ENCODE peak calls at places on chromosomes 16 and 17, in nine cellular contexts. One of them, this sample, is unnamed.

GRCh38 chr17:57924677-57925076 is 30.5 kb downstream of the CUEDC1 start:
- DNase-seq in heart right ventricle: peak
- DNase-seq in neural progenitor cell: no peak
- DNase-seq in MM.1S: no peak
- DNase-seq in psoas muscle: peak
- DNase-seq in Peyer's patch: no peak
- DNase-seq in fibroblast of lung: no peak
- DNase-seq in PC-9: no peak
- DNase-seq in cardiac muscle cell: no peak
- DNase-seq in this sample: no peak

GRCh38 chr16:88292007-88292940 is 90.5 kb upstream of the ZNF469 start:
- DNase-seq in neural progenitor cell: no peak
- DNase-seq in MM.1S: no peak
- DNase-seq in cardiac muscle cell: no peak
- DNase-seq in fibroblast of lung: peak
- DNase-seq in psoas muscle: peak
- DNase-seq in PC-9: no peak
- DNase-seq in heart right ventricle: no peak
- DNase-seq in Peyer's patch: peak
- DNase-seq in this sample: no peak

GRCh38 chr16:79127768-79128167 is 472.8 kb downstream of the MAF start:
- DNase-seq in heart right ventricle: no peak
- DNase-seq in MM.1S: no peak
- DNase-seq in psoas muscle: no peak
- DNase-seq in fibroblast of lung: no peak
- DNase-seq in cardiac muscle cell: no peak
- DNase-seq in neural progenitor cell: no peak
- DNase-seq in Peyer's patch: no peak
- DNase-seq in PC-9: no peak
- DNase-seq in this sample: no peak

GRCh38 chr16:71852146-71852545 is 6.4 kb downstream of the ATXN1L start:
- DNase-seq in Peyer's patch: no peak
- DNase-seq in psoas muscle: no peak
- DNase-seq in cardiac muscle cell: no peak
- DNase-seq in PC-9: no peak
- DNase-seq in neural progenitor cell: no peak
- DNase-seq in MM.1S: no peak
- DNase-seq in fibroblast of lung: no peak
- DNase-seq in heart right ventricle: no peak
- DNase-seq in this sample: no peak

GRCh38 chr17:42342242-42343008 is 45.8 kb downstream of the STAT3 start:
- DNase-seq in psoas muscle: no peak
- DNase-seq in heart right ventricle: no peak
- DNase-seq in neural progenitor cell: no peak
- DNase-seq in Peyer's patch: no peak
- DNase-seq in PC-9: no peak
- DNase-seq in MM.1S: no peak
- DNase-seq in cardiac muscle cell: no peak
- DNase-seq in fibroblast of lung: peak
- DNase-seq in this sample: no peak

GRCh38 chr17:58693208-58693607 is 806 bp downstream of the RAD51C start:
- DNase-seq in Peyer's patch: no peak
- DNase-seq in neural progenitor cell: no peak
- DNase-seq in MM.1S: no peak
- DNase-seq in heart right ventricle: no peak
- DNase-seq in psoas muscle: no peak
- DNase-seq in PC-9: no peak
- DNase-seq in cardiac muscle cell: no peak
- DNase-seq in fibroblast of lung: no peak
- DNase-seq in this sample: no peak

GRCh38 chr16:73095885-73096341 is 48.0 kb upstream of the ZFHX3 start:
- DNase-seq in PC-9: no peak
- DNase-seq in cardiac muscle cell: peak
- DNase-seq in Peyer's patch: no peak
- DNase-seq in fibroblast of lung: no peak
- DNase-seq in neural progenitor cell: no peak
- DNase-seq in psoas muscle: no peak
- DNase-seq in MM.1S: no peak
- DNase-seq in heart right ventricle: no peak
- DNase-seq in this sample: no peak

GRCh38 chr17:45403906-45404490 is 28.7 kb downstream of the ARHGAP27 start:
- DNase-seq in Peyer's patch: peak
- DNase-seq in neural progenitor cell: no peak
- DNase-seq in fibroblast of lung: no peak
- DNase-seq in PC-9: no peak
- DNase-seq in heart right ventricle: no peak
- DNase-seq in cardiac muscle cell: no peak
- DNase-seq in psoas muscle: no peak
- DNase-seq in MM.1S: no peak
- DNase-seq in this sample: no peak

GRCh38 chr16:79662122-79662521 is 61.6 kb upstream of the MAF start:
- DNase-seq in PC-9: no peak
- DNase-seq in neural progenitor cell: no peak
- DNase-seq in cardiac muscle cell: no peak
- DNase-seq in MM.1S: no peak
- DNase-seq in fibroblast of lung: no peak
- DNase-seq in Peyer's patch: no peak
- DNase-seq in heart right ventricle: no peak
- DNase-seq in psoas muscle: no peak
- DNase-seq in this sample: no peak

GRCh38 chr17:7216242-7217112 is 3.2 kb downstream of the DLG4 start:
- DNase-seq in neural progenitor cell: no peak
- DNase-seq in psoas muscle: no peak
- DNase-seq in Peyer's patch: no peak
- DNase-seq in cardiac muscle cell: no peak
- DNase-seq in heart right ventricle: no peak
- DNase-seq in PC-9: no peak
- DNase-seq in MM.1S: no peak
- DNase-seq in fibroblast of lung: no peak
- DNase-seq in this sample: no peak

GRCh38 chr17:32870969-32871368 is 6.0 kb downstream of the MYO1D start:
- DNase-seq in neural progenitor cell: no peak
- DNase-seq in cardiac muscle cell: no peak
- DNase-seq in psoas muscle: peak
- DNase-seq in heart right ventricle: no peak
- DNase-seq in PC-9: no peak
- DNase-seq in fibroblast of lung: no peak
- DNase-seq in Peyer's patch: no peak
- DNase-seq in MM.1S: no peak
- DNase-seq in this sample: no peak

GRCh38 chr16:14013571-14014283 is 57.4 kb upstream of the MRTFB start:
- DNase-seq in MM.1S: no peak
- DNase-seq in heart right ventricle: peak
- DNase-seq in Peyer's patch: no peak
- DNase-seq in neural progenitor cell: no peak
- DNase-seq in cardiac muscle cell: peak
- DNase-seq in PC-9: peak
- DNase-seq in fibroblast of lung: peak
- DNase-seq in psoas muscle: peak
- DNase-seq in this sample: peak

GRCh38 chr16:89556750-89557149 is 3.7 kb upstream of the RPL13 start:
- DNase-seq in cardiac muscle cell: no peak
- DNase-seq in heart right ventricle: no peak
- DNase-seq in MM.1S: no peak
- DNase-seq in PC-9: no peak
- DNase-seq in Peyer's patch: no peak
- DNase-seq in fibroblast of lung: peak
- DNase-seq in neural progenitor cell: no peak
- DNase-seq in psoas muscle: no peak
- DNase-seq in this sample: no peak

GRCh38 chr16:80122155-80122554 is 418.6 kb upstream of the DYNLRB2 start:
- DNase-seq in psoas muscle: no peak
- DNase-seq in MM.1S: no peak
- DNase-seq in neural progenitor cell: no peak
- DNase-seq in Peyer's patch: no peak
- DNase-seq in fibroblast of lung: peak
- DNase-seq in PC-9: no peak
- DNase-seq in heart right ventricle: peak
- DNase-seq in cardiac muscle cell: peak
- DNase-seq in this sample: peak

GRCh38 chr17:2397247-2398171 is 3.4 kb downstream of the MNT start:
- DNase-seq in fibroblast of lung: no peak
- DNase-seq in heart right ventricle: no peak
- DNase-seq in neural progenitor cell: no peak
- DNase-seq in MM.1S: no peak
- DNase-seq in Peyer's patch: no peak
- DNase-seq in cardiac muscle cell: no peak
- DNase-seq in psoas muscle: no peak
- DNase-seq in PC-9: no peak
- DNase-seq in this sample: no peak

GRCh38 chr17:2395258-2396170 is 5.3 kb downstream of the MNT start:
- DNase-seq in fibroblast of lung: peak
- DNase-seq in MM.1S: no peak
- DNase-seq in Peyer's patch: no peak
- DNase-seq in heart right ventricle: no peak
- DNase-seq in neural progenitor cell: no peak
- DNase-seq in cardiac muscle cell: peak
- DNase-seq in PC-9: no peak
- DNase-seq in psoas muscle: peak
- DNase-seq in this sample: no peak

GRCh38 chr17:2396568-2397246 is 4.2 kb downstream of the MNT start:
- DNase-seq in psoas muscle: peak
- DNase-seq in neural progenitor cell: peak
- DNase-seq in Peyer's patch: peak
- DNase-seq in fibroblast of lung: peak
- DNase-seq in PC-9: peak
- DNase-seq in heart right ventricle: peak
- DNase-seq in cardiac muscle cell: peak
- DNase-seq in MM.1S: peak
- DNase-seq in this sample: peak

GRCh38 chr17:2394775-2395191 is 6.1 kb downstream of the MNT start:
- DNase-seq in cardiac muscle cell: no peak
- DNase-seq in PC-9: no peak
- DNase-seq in psoas muscle: peak
- DNase-seq in fibroblast of lung: no peak
- DNase-seq in Peyer's patch: no peak
- DNase-seq in heart right ventricle: no peak
- DNase-seq in neural progenitor cell: no peak
- DNase-seq in MM.1S: no peak
- DNase-seq in this sample: no peak

GRCh38 chr17:2396192-2396567 is 4.7 kb downstream of the MNT start:
- DNase-seq in fibroblast of lung: no peak
- DNase-seq in cardiac muscle cell: no peak
- DNase-seq in MM.1S: no peak
- DNase-seq in heart right ventricle: no peak
- DNase-seq in neural progenitor cell: no peak
- DNase-seq in Peyer's patch: no peak
- DNase-seq in PC-9: no peak
- DNase-seq in psoas muscle: no peak
- DNase-seq in this sample: no peak
- TF ChIP-seq CTCF in fibroblast of lung: no peak
- TF ChIP-seq CTCF in cardiac muscle cell: no peak
- TF ChIP-seq CTCF in MM.1S: no peak
- TF ChIP-seq CTCF in heart right ventricle: no peak
- TF ChIP-seq CTCF in neural progenitor cell: no peak
- TF ChIP-seq CTCF in Peyer's patch: no peak
- TF ChIP-seq CTCF in PC-9: no peak
- TF ChIP-seq CTCF in psoas muscle: no peak
- TF ChIP-seq CTCF in this sample: no peak

GRCh38 chr16:85090873-85091521 is 21.3 kb downstream of the CIBAR2 start:
- DNase-seq in PC-9: no peak
- DNase-seq in MM.1S: no peak
- DNase-seq in psoas muscle: no peak
- DNase-seq in neural progenitor cell: no peak
- DNase-seq in Peyer's patch: peak
- DNase-seq in fibroblast of lung: no peak
- DNase-seq in heart right ventricle: no peak
- DNase-seq in cardiac muscle cell: no peak
- DNase-seq in this sample: no peak

GRCh38 chr16:85090166-85090565 is 22.1 kb downstream of the CIBAR2 start:
- DNase-seq in cardiac muscle cell: no peak
- DNase-seq in psoas muscle: no peak
- DNase-seq in Peyer's patch: no peak
- DNase-seq in fibroblast of lung: peak
- DNase-seq in PC-9: no peak
- DNase-seq in neural progenitor cell: no peak
- DNase-seq in heart right ventricle: no peak
- DNase-seq in MM.1S: no peak
- DNase-seq in this sample: no peak

GRCh38 chr16:85092851-85093250 is 19.4 kb downstream of the CIBAR2 start:
- DNase-seq in MM.1S: no peak
- DNase-seq in Peyer's patch: no peak
- DNase-seq in heart right ventricle: no peak
- DNase-seq in psoas muscle: no peak
- DNase-seq in neural progenitor cell: no peak
- DNase-seq in PC-9: no peak
- DNase-seq in fibroblast of lung: no peak
- DNase-seq in cardiac muscle cell: no peak
- DNase-seq in this sample: no peak

GRCh38 chr16:85092309-85092708 is 20.0 kb downstream of the CIBAR2 start:
- DNase-seq in MM.1S: no peak
- DNase-seq in Peyer's patch: no peak
- DNase-seq in neural progenitor cell: no peak
- DNase-seq in psoas muscle: no peak
- DNase-seq in cardiac muscle cell: no peak
- DNase-seq in heart right ventricle: no peak
- DNase-seq in PC-9: no peak
- DNase-seq in fibroblast of lung: no peak
- DNase-seq in this sample: no peak

GRCh38 chr16:85091522-85091910 is 20.8 kb downstream of the CIBAR2 start:
- DNase-seq in psoas muscle: no peak
- DNase-seq in MM.1S: no peak
- DNase-seq in Peyer's patch: no peak
- DNase-seq in heart right ventricle: no peak
- DNase-seq in fibroblast of lung: no peak
- DNase-seq in PC-9: no peak
- DNase-seq in neural progenitor cell: no peak
- DNase-seq in cardiac muscle cell: peak
- DNase-seq in this sample: no peak
- H3K4me3 ChIP-seq in psoas muscle: no peak
- H3K4me3 ChIP-seq in MM.1S: no peak
- H3K4me3 ChIP-seq in Peyer's patch: no peak
- H3K4me3 ChIP-seq in heart right ventricle: no peak
- H3K4me3 ChIP-seq in fibroblast of lung: no peak
- H3K4me3 ChIP-seq in PC-9: no peak
- H3K4me3 ChIP-seq in neural progenitor cell: no peak
- H3K4me3 ChIP-seq in cardiac muscle cell: no peak
- H3K4me3 ChIP-seq in this sample: no peak

DNA sequence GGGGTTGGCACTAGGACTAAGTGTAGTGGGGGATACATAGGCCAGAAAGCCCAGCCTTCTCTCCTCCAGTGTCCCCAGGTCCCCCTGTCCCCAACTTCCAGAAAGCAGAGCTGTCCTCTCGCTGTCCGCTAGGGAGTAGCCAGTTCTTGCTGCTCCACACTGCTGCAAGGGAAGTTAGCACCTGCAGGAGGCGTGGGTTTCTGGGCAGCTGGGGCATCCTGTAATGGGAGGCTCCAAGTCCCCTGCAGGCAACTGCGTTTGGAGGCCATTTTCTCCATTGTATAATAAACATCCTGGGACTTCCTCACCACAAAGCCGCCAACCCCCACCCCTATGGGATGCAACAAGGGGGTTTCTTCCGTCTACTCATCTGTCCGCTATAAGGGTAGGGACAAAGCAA is 1.7 kb downstream of the RPRML start:
- DNase-seq in Peyer's patch: no peak
- DNase-seq in MM.1S: no peak
- DNase-seq in psoas muscle: no peak
- DNase-seq in neural progenitor cell: peak
- DNase-seq in heart right ventricle: no peak
- DNase-seq in cardiac muscle cell: peak
- DNase-seq in fibroblast of lung: peak
- DNase-seq in PC-9: peak
- DNase-seq in this sample: no peak
- TF ChIP-seq CTCF in Peyer's patch: peak
- TF ChIP-seq CTCF in MM.1S: no peak
- TF ChIP-seq CTCF in psoas muscle: no peak
- TF ChIP-seq CTCF in neural progenitor cell: peak
- TF ChIP-seq CTCF in heart right ventricle: no peak
- TF ChIP-seq CTCF in cardiac muscle cell: peak
- TF ChIP-seq CTCF in fibroblast of lung: peak
- TF ChIP-seq CTCF in PC-9: no peak
- TF ChIP-seq CTCF in this sample: no peak

GRCh38 chr17:43927101-43927935 is 15.0 kb downstream of the PPY start:
- DNase-seq in Peyer's patch: no peak
- DNase-seq in cardiac muscle cell: no peak
- DNase-seq in MM.1S: no peak
- DNase-seq in PC-9: no peak
- DNase-seq in fibroblast of lung: no peak
- DNase-seq in psoas muscle: peak
- DNase-seq in neural progenitor cell: peak
- DNase-seq in heart right ventricle: no peak
- DNase-seq in this sample: no peak
- H3K4me3 ChIP-seq in Peyer's patch: peak
- H3K4me3 ChIP-seq in cardiac muscle cell: peak
- H3K4me3 ChIP-seq in MM.1S: no peak
- H3K4me3 ChIP-seq in PC-9: no peak
- H3K4me3 ChIP-seq in fibroblast of lung: no peak
- H3K4me3 ChIP-seq in psoas muscle: peak
- H3K4me3 ChIP-seq in neural progenitor cell: peak
- H3K4me3 ChIP-seq in heart right ventricle: peak
- H3K4me3 ChIP-seq in this sample: no peak